ENCODE peak calls at places on chromosome 10, in four cellular contexts. O is putamen, Q is BJ, K is H54. J is an unnamed sample.

GRCh38 chr10:72132854-72133253 is 44.5 kb upstream of the SPOCK2 start:
- DNase-seq in O (no peak), Q (no peak), K (no peak), J (no peak)

GRCh38 chr10:34049887-34050286 is 715.4 kb upstream of the NRP1 start:
- DNase-seq in O (peak; percentile 38), Q (peak; percentile 17), K (no peak), J (no peak)

GRCh38 chr10:23171232-23171876 is 20.8 kb upstream of the PTF1A start:
- DNase-seq in O (no peak), Q (no peak), K (no peak), J (no peak)

GRCh38 chr10:129169115-129169514 is 297.9 kb upstream of the MGMT start:
- DNase-seq in O (no peak), Q (no peak), K (no peak), J (no peak)

GRCh38 chr10:110356628-110357245 is 52.0 kb upstream of the SMNDC1 start:
- DNase-seq in O (no peak), Q (no peak), K (no peak), J (peak; percentile 84)

GRCh38 chr10:65793738-65794425 is 1132.0 kb upstream of the LRRTM3 start:
- DNase-seq in O (no peak), Q (no peak), K (no peak), J (no peak)

GRCh38 chr10:32269343-32270100 is 77.4 kb downstream of the EPC1 start:
- DNase-seq in O (no peak), Q (no peak), K (no peak), J (no peak)

GRCh38 chr10:35884657-35885071 is 242.6 kb upstream of the FZD8 start:
- DNase-seq in O (no peak), Q (no peak), K (no peak), J (no peak)

GRCh38 chr10:70634011-70634410 is 31.5 kb upstream of the PRF1 start:
- DNase-seq in O (no peak), Q (no peak), K (no peak), J (no peak)